ENCODE peak calls at places on chromosomes 11 and 22, in seven cellular contexts. One of them, this sample, is unnamed.

GRCh38 chr11:130206141-130206540 is 46.6 kb downstream of the ST14 start:
- DNase-seq in IMR-90: no peak
- DNase-seq in Peyer's patch: no peak
- DNase-seq in CD8-positive, alpha-beta memory T cell: no peak
- DNase-seq in HepG2: no peak
- DNase-seq in adipocyte: no peak
- DNase-seq in stomach: peak; percentile 20
- DNase-seq in this sample: no peak

GRCh38 chr22:45240137-45240809 is 421 bp downstream of the KIAA0930 start:
- DNase-seq in stomach: no peak
- DNase-seq in adipocyte: peak; percentile 73
- DNase-seq in HepG2: no peak
- DNase-seq in IMR-90: no peak
- DNase-seq in CD8-positive, alpha-beta memory T cell: peak; percentile 56
- DNase-seq in Peyer's patch: peak; percentile 41
- DNase-seq in this sample: no peak

GRCh38 chr11:116835042-116835772 is 2.2 kb downstream of the APOA1 start:
- DNase-seq in IMR-90: no peak
- DNase-seq in HepG2: no peak
- DNase-seq in Peyer's patch: no peak
- DNase-seq in adipocyte: no peak
- DNase-seq in CD8-positive, alpha-beta memory T cell: no peak
- DNase-seq in stomach: no peak
- DNase-seq in this sample: no peak

GRCh38 chr22:39308614-39309363 is 10.6 kb downstream of the RPL3 start:
- DNase-seq in adipocyte: peak; percentile 98
- DNase-seq in Peyer's patch: no peak
- DNase-seq in HepG2: no peak
- DNase-seq in stomach: peak; percentile 59
- DNase-seq in CD8-positive, alpha-beta memory T cell: no peak
- DNase-seq in IMR-90: peak; percentile 96
- DNase-seq in this sample: peak; percentile 54

GRCh38 chr22:43216738-43217137 is 29.8 kb upstream of the TTLL12 start:
- DNase-seq in adipocyte: no peak
- DNase-seq in stomach: no peak
- DNase-seq in Peyer's patch: no peak
- DNase-seq in IMR-90: no peak
- DNase-seq in CD8-positive, alpha-beta memory T cell: no peak
- DNase-seq in HepG2: no peak
- DNase-seq in this sample: no peak

GRCh38 chr11:111327908-111328624 is 29.7 kb downstream of the POU2AF3 start:
- DNase-seq in HepG2: no peak
- DNase-seq in Peyer's patch: no peak
- DNase-seq in CD8-positive, alpha-beta memory T cell: no peak
- DNase-seq in stomach: peak; percentile 91
- DNase-seq in IMR-90: no peak
- DNase-seq in adipocyte: no peak
- DNase-seq in this sample: peak; percentile 87

GRCh38 chr11:76805206-76805913 is 22.2 kb downstream of the TSKU start:
- DNase-seq in adipocyte: no peak
- DNase-seq in stomach: no peak
- DNase-seq in HepG2: no peak
- DNase-seq in IMR-90: peak; percentile 60
- DNase-seq in CD8-positive, alpha-beta memory T cell: no peak
- DNase-seq in Peyer's patch: no peak
- DNase-seq in this sample: peak; percentile 28

GRCh38 chr11:61746654-61747388 is 5.6 kb upstream of the MYRF start:
- DNase-seq in adipocyte: no peak
- DNase-seq in Peyer's patch: no peak
- DNase-seq in stomach: no peak
- DNase-seq in IMR-90: no peak
- DNase-seq in HepG2: no peak
- DNase-seq in CD8-positive, alpha-beta memory T cell: no peak
- DNase-seq in this sample: no peak

GRCh38 chr22:50435701-50436115 is 39.1 kb downstream of the SBF1 start:
- DNase-seq in adipocyte: no peak
- DNase-seq in stomach: no peak
- DNase-seq in HepG2: no peak
- DNase-seq in Peyer's patch: no peak
- DNase-seq in CD8-positive, alpha-beta memory T cell: no peak
- DNase-seq in IMR-90: no peak
- DNase-seq in this sample: no peak

GRCh38 chr11:36412781-36413383 is 97.2 kb downstream of the TRAF6 start:
- DNase-seq in HepG2: no peak
- DNase-seq in IMR-90: peak; percentile 87
- DNase-seq in Peyer's patch: no peak
- DNase-seq in stomach: no peak
- DNase-seq in adipocyte: peak; percentile 70
- DNase-seq in CD8-positive, alpha-beta memory T cell: no peak
- DNase-seq in this sample: no peak

GRCh38 chr11:58582437-58582836 is 3.6 kb downstream of the ZFP91 start:
- DNase-seq in CD8-positive, alpha-beta memory T cell: no peak
- DNase-seq in Peyer's patch: no peak
- DNase-seq in adipocyte: no peak
- DNase-seq in stomach: no peak
- DNase-seq in IMR-90: no peak
- DNase-seq in HepG2: no peak
- DNase-seq in this sample: no peak

GRCh38 chr22:46613606-46613997 is 6.6 kb upstream of the GRAMD4 start:
- DNase-seq in Peyer's patch: peak; percentile 55
- DNase-seq in CD8-positive, alpha-beta memory T cell: no peak
- DNase-seq in HepG2: no peak
- DNase-seq in IMR-90: no peak
- DNase-seq in adipocyte: peak; percentile 5
- DNase-seq in stomach: no peak
- DNase-seq in this sample: no peak

GRCh38 chr11:1645357-1645821 is 15.8 kb downstream of the KRTAP5-5 start:
- DNase-seq in IMR-90: no peak
- DNase-seq in CD8-positive, alpha-beta memory T cell: no peak
- DNase-seq in HepG2: no peak
- DNase-seq in Peyer's patch: no peak
- DNase-seq in adipocyte: no peak
- DNase-seq in stomach: no peak
- DNase-seq in this sample: no peak

GRCh38 chr11:6285019-6285418 is 25.4 kb downstream of the CCKBR start:
- DNase-seq in Peyer's patch: no peak
- DNase-seq in IMR-90: no peak
- DNase-seq in HepG2: no peak
- DNase-seq in CD8-positive, alpha-beta memory T cell: no peak
- DNase-seq in adipocyte: no peak
- DNase-seq in stomach: no peak
- DNase-seq in this sample: no peak

GRCh38 chr11:133547808-133548494 is 15.7 kb upstream of the OPCML start:
- DNase-seq in CD8-positive, alpha-beta memory T cell: no peak
- DNase-seq in adipocyte: no peak
- DNase-seq in HepG2: no peak
- DNase-seq in Peyer's patch: no peak
- DNase-seq in IMR-90: no peak
- DNase-seq in stomach: no peak
- DNase-seq in this sample: no peak

GRCh38 chr22:47407626-47408025 is 645.2 kb downstream of the TBC1D22A start:
- DNase-seq in stomach: no peak
- DNase-seq in IMR-90: no peak
- DNase-seq in CD8-positive, alpha-beta memory T cell: no peak
- DNase-seq in Peyer's patch: no peak
- DNase-seq in adipocyte: no peak
- DNase-seq in HepG2: no peak
- DNase-seq in this sample: no peak

GRCh38 chr11:109435121-109435742 is 13.2 kb downstream of the C11orf87 start:
- DNase-seq in IMR-90: peak; percentile 62
- DNase-seq in stomach: no peak
- DNase-seq in CD8-positive, alpha-beta memory T cell: no peak
- DNase-seq in Peyer's patch: no peak
- DNase-seq in HepG2: no peak
- DNase-seq in adipocyte: no peak
- DNase-seq in this sample: no peak

GRCh38 chr11:79011357-79011756 is 429.5 kb downstream of the TENM4 start:
- DNase-seq in CD8-positive, alpha-beta memory T cell: no peak
- DNase-seq in Peyer's patch: no peak
- DNase-seq in HepG2: no peak
- DNase-seq in stomach: no peak
- DNase-seq in adipocyte: no peak
- DNase-seq in IMR-90: no peak
- DNase-seq in this sample: no peak

GRCh38 chr11:124920870-124921609 is 2.0 kb downstream of the HEPN1 start:
- DNase-seq in HepG2: no peak
- DNase-seq in IMR-90: peak; percentile 47
- DNase-seq in CD8-positive, alpha-beta memory T cell: peak; percentile 89
- DNase-seq in stomach: peak; percentile 54
- DNase-seq in adipocyte: peak; percentile 73
- DNase-seq in Peyer's patch: peak; percentile 49
- DNase-seq in this sample: peak; percentile 69

GRCh38 chr11:46382644-46383403 is 1.4 kb downstream of the MDK start:
- DNase-seq in adipocyte: peak; percentile 67
- DNase-seq in IMR-90: peak; percentile 46
- DNase-seq in CD8-positive, alpha-beta memory T cell: no peak
- DNase-seq in Peyer's patch: no peak
- DNase-seq in HepG2: peak; percentile 57
- DNase-seq in stomach: no peak
- DNase-seq in this sample: no peak

GRCh38 chr22:32951081-32951806 is 106.9 kb downstream of the SYN3 start:
- DNase-seq in adipocyte: no peak
- DNase-seq in IMR-90: no peak
- DNase-seq in Peyer's patch: no peak
- DNase-seq in CD8-positive, alpha-beta memory T cell: no peak
- DNase-seq in HepG2: no peak
- DNase-seq in stomach: no peak
- DNase-seq in this sample: no peak

GRCh38 chr11:132994038-132994502 is 538.2 kb downstream of the OPCML start:
- DNase-seq in CD8-positive, alpha-beta memory T cell: no peak
- DNase-seq in Peyer's patch: no peak
- DNase-seq in HepG2: no peak
- DNase-seq in IMR-90: no peak
- DNase-seq in adipocyte: peak; percentile 8
- DNase-seq in stomach: no peak
- DNase-seq in this sample: no peak

GRCh38 chr11:62260261-62260953 is 9.6 kb upstream of the SCGB2A2 start:
- DNase-seq in IMR-90: no peak
- DNase-seq in Peyer's patch: no peak
- DNase-seq in HepG2: peak; percentile 96
- DNase-seq in CD8-positive, alpha-beta memory T cell: no peak
- DNase-seq in stomach: no peak
- DNase-seq in adipocyte: no peak
- DNase-seq in this sample: no peak

GRCh38 chr11:33033493-33033892 is 5.9 kb upstream of the TCP11L1 start:
- DNase-seq in IMR-90: no peak
- DNase-seq in adipocyte: no peak
- DNase-seq in HepG2: no peak
- DNase-seq in stomach: no peak
- DNase-seq in CD8-positive, alpha-beta memory T cell: no peak
- DNase-seq in Peyer's patch: no peak
- DNase-seq in this sample: no peak

GRCh38 chr11:39374963-39375698 is 2084.3 kb downstream of the LRRC4C start:
- DNase-seq in HepG2: peak; percentile 1
- DNase-seq in IMR-90: peak; percentile 2
- DNase-seq in CD8-positive, alpha-beta memory T cell: no peak
- DNase-seq in stomach: no peak
- DNase-seq in adipocyte: peak; percentile 50
- DNase-seq in Peyer's patch: no peak
- DNase-seq in this sample: no peak

DNA sequence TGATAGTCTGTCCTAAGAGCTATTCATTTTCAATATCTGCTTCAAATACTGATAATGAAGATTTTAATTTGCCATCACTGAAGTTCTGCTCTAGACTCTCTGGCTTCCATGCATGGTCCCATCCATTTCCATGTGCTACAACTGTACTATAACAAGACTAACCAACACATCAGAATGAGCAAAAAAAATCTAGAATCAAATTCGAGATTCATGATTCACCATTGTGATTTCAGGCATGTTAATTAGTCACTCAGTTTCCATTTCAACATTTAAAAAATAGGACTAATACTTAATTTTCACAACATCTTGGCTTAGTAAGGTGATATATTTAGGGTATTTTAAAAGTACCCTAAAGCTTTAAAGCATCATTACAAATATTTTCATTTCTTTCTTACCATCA is 22.8 kb downstream of the PICALM start:
- DNase-seq in CD8-positive, alpha-beta memory T cell: no peak
- DNase-seq in IMR-90: no peak
- DNase-seq in Peyer's patch: no peak
- DNase-seq in stomach: no peak
- DNase-seq in HepG2: no peak
- DNase-seq in adipocyte: no peak
- DNase-seq in this sample: no peak
- H3K4me1 ChIP-seq in CD8-positive, alpha-beta memory T cell: peaks cover 79% of the 10 kb centered on the region
- H3K4me1 ChIP-seq in IMR-90: peaks cover 15% of the 10 kb centered on the region
- H3K4me1 ChIP-seq in Peyer's patch: no peaks in the 10 kb centered on the region
- H3K4me1 ChIP-seq in stomach: peaks cover 99% of the 10 kb centered on the region
- H3K4me1 ChIP-seq in HepG2: peaks cover 39% of the 10 kb centered on the region
- H3K4me1 ChIP-seq in adipocyte: peaks cover 83% of the 10 kb centered on the region
- H3K4me1 ChIP-seq in this sample: peaks cover 9% of the 10 kb centered on the region

GRCh38 chr11:128528294-128528693 is 59.1 kb downstream of the ETS1 start:
- DNase-seq in IMR-90: no peak
- DNase-seq in adipocyte: no peak
- DNase-seq in stomach: no peak
- DNase-seq in Peyer's patch: no peak
- DNase-seq in CD8-positive, alpha-beta memory T cell: no peak
- DNase-seq in HepG2: no peak
- DNase-seq in this sample: no peak
- H3K4me1 ChIP-seq in IMR-90: peaks cover 23% of the 10 kb centered on the region
- H3K4me1 ChIP-seq in adipocyte: peaks cover 43% of the 10 kb centered on the region
- H3K4me1 ChIP-seq in stomach: peaks cover 15% of the 10 kb centered on the region
- H3K4me1 ChIP-seq in Peyer's patch: no peaks in the 10 kb centered on the region
- H3K4me1 ChIP-seq in CD8-positive, alpha-beta memory T cell: peaks cover 62% of the 10 kb centered on the region
- H3K4me1 ChIP-seq in HepG2: no peaks in the 10 kb centered on the region
- H3K4me1 ChIP-seq in this sample: peaks cover 1% of the 10 kb centered on the region

GRCh38 chr11:67398661-67399563 is 2.7 kb downstream of the PPP1CA start:
- DNase-seq in CD8-positive, alpha-beta memory T cell: peak; percentile 48
- DNase-seq in HepG2: no peak
- DNase-seq in stomach: no peak
- DNase-seq in IMR-90: no peak
- DNase-seq in Peyer's patch: no peak
- DNase-seq in adipocyte: no peak
- DNase-seq in this sample: no peak
- H3K4me1 ChIP-seq in CD8-positive, alpha-beta memory T cell: peaks cover 59% of the 10 kb centered on the region
- H3K4me1 ChIP-seq in HepG2: peaks cover 32% of the 10 kb centered on the region
- H3K4me1 ChIP-seq in stomach: peaks cover 69% of the 10 kb centered on the region
- H3K4me1 ChIP-seq in IMR-90: peaks cover 13% of the 10 kb centered on the region
- H3K4me1 ChIP-seq in Peyer's patch: no peaks in the 10 kb centered on the region
- H3K4me1 ChIP-seq in adipocyte: peaks cover 14% of the 10 kb centered on the region
- H3K4me1 ChIP-seq in this sample: peaks cover 5% of the 10 kb centered on the region

GRCh38 chr11:114159320-114159719 is 99.8 kb downstream of the ZBTB16 start:
- DNase-seq in stomach: no peak
- DNase-seq in HepG2: no peak
- DNase-seq in Peyer's patch: no peak
- DNase-seq in CD8-positive, alpha-beta memory T cell: no peak
- DNase-seq in adipocyte: no peak
- DNase-seq in IMR-90: no peak
- DNase-seq in this sample: no peak

GRCh38 chr11:114162719-114163123 is 103.2 kb downstream of the ZBTB16 start:
- DNase-seq in adipocyte: peak; percentile 99
- DNase-seq in stomach: peak; percentile 92
- DNase-seq in CD8-positive, alpha-beta memory T cell: no peak
- DNase-seq in Peyer's patch: peak; percentile 44
- DNase-seq in HepG2: no peak
- DNase-seq in IMR-90: peak; percentile 94
- DNase-seq in this sample: peak; percentile 92

GRCh38 chr11:114159802-114160588 is 100.5 kb downstream of the ZBTB16 start:
- DNase-seq in Peyer's patch: peak; percentile 100
- DNase-seq in stomach: peak; percentile 100
- DNase-seq in adipocyte: peak; percentile 97
- DNase-seq in HepG2: peak; percentile 80
- DNase-seq in CD8-positive, alpha-beta memory T cell: peak; percentile 99
- DNase-seq in IMR-90: peak; percentile 90
- DNase-seq in this sample: peak; percentile 98

GRCh38 chr11:114161486-114162250 is 102.2 kb downstream of the ZBTB16 start:
- DNase-seq in Peyer's patch: no peak
- DNase-seq in adipocyte: no peak
- DNase-seq in stomach: no peak
- DNase-seq in CD8-positive, alpha-beta memory T cell: no peak
- DNase-seq in HepG2: no peak
- DNase-seq in IMR-90: no peak
- DNase-seq in this sample: no peak

GRCh38 chr11:114160884-114161283 is 101.4 kb downstream of the ZBTB16 start:
- DNase-seq in HepG2: no peak
- DNase-seq in adipocyte: no peak
- DNase-seq in IMR-90: no peak
- DNase-seq in Peyer's patch: no peak
- DNase-seq in CD8-positive, alpha-beta memory T cell: no peak
- DNase-seq in stomach: no peak
- DNase-seq in this sample: no peak
- H3K4me1 ChIP-seq in HepG2: peaks cover 14% of the 10 kb centered on the region
- H3K4me1 ChIP-seq in adipocyte: peaks cover 83% of the 10 kb centered on the region
- H3K4me1 ChIP-seq in IMR-90: peaks cover 16% of the 10 kb centered on the region
- H3K4me1 ChIP-seq in Peyer's patch: peaks cover 42% of the 10 kb centered on the region
- H3K4me1 ChIP-seq in CD8-positive, alpha-beta memory T cell: peaks cover 65% of the 10 kb centered on the region
- H3K4me1 ChIP-seq in stomach: peaks cover 98% of the 10 kb centered on the region
- H3K4me1 ChIP-seq in this sample: peaks cover 68% of the 10 kb centered on the region

This sample was measured in lung.